ENCODE peak calls at places on chromosomes 1 and 21, in seven cellular contexts. P is HCT116, R is WTC11, K is K562, V is HepG2, O is GM12878, B is H1. E is an unnamed sample.

GRCh38 chr1:94783342-94784264 is 36.6 kb upstream of the SLC44A3 start:
- DNase-seq in P (no peak), R (no peak), K (no peak), V (no peak), O (no peak), B (no peak), E (peak)

GRCh38 chr1:171740356-171740863 is 1.5 kb downstream of the VAMP4 start:
- DNase-seq in P (no peak), R (no peak), K (no peak), V (no peak), O (no peak), B (no peak), E (no peak)

GRCh38 chr1:169858467-169858866 is 35.2 kb downstream of the SCYL3 start:
- DNase-seq in P (no peak), R (no peak), K (no peak), V (no peak), O (no peak), B (no peak), E (no peak)

GRCh38 chr1:4001461-4001860 is 101.4 kb upstream of the C1orf174 start:
- DNase-seq in P (no peak), R (no peak), K (no peak), V (no peak), O (no peak), B (no peak), E (no peak)

GRCh38 chr1:172638885-172639831 is 19.7 kb upstream of the FASLG start:
- DNase-seq in P (peak), R (no peak), K (no peak), V (peak), O (peak), B (no peak), E (no peak)

GRCh38 chr1:56414728-56415224 is 164.6 kb downstream of the PLPP3 start:
- DNase-seq in P (no peak), R (no peak), K (no peak), V (peak), O (no peak), B (no peak), E (no peak)

GRCh38 chr1:6234502-6235295 is 1.1 kb downstream of the ICMT start:
- DNase-seq in P (no peak), R (no peak), K (no peak), V (no peak), O (no peak), B (no peak), E (no peak)

GRCh38 chr1:11594222-11594621 is 60.0 kb downstream of the FBXO2 start:
- DNase-seq in P (peak), R (peak), K (no peak), V (peak), O (no peak), B (peak), E (peak)

GRCh38 chr1:53550201-53550741 is 91.1 kb downstream of the DMRTB1 start:
- DNase-seq in P (no peak), R (peak), K (no peak), V (no peak), O (no peak), B (no peak), E (no peak)

GRCh38 chr1:171583581-171584194 is 38.4 kb upstream of the MYOCOS start:
- DNase-seq in P (no peak), R (no peak), K (no peak), V (no peak), O (no peak), B (no peak), E (no peak)

DNA sequence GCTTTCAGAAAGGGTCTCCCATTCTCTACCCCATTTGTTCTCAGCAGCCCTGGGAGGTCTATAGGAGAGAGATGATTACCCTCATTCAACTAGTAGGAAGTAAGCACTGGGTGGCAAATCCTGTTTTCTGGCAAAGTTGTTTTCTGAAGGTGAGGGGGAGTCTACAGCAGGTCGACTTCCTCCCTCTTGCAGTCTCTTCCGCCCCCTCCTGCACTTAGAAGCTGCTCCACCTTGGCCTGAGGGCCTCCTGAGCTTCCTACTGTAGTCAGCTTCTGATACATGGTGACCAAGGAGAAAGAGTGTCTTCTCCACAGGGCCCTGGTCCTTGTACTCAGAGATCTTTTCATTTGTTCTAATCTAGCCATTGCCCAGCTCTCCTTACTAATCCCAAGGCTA is 93.1 kb downstream of the RGL1 start:
- DNase-seq in P (no peak), R (no peak), K (no peak), V (no peak), O (no peak), B (no peak), E (no peak)
- TF ChIP-seq SP1 in P (no peak), R (no peak), K (no peak), V (no peak), O (no peak), B (no peak), E (no peak)

GRCh38 chr1:150066328-150066727 is 1.2 kb upstream of the VPS45 start:
- DNase-seq in P (no peak), R (no peak), K (no peak), V (no peak), O (no peak), B (no peak), E (no peak)

GRCh38 chr1:150062113-150062512 is 5.5 kb upstream of the VPS45 start:
- DNase-seq in P (no peak), R (no peak), K (no peak), V (no peak), O (no peak), B (no peak), E (no peak)

GRCh38 chr1:150067184-150068182 is at the start of gene VPS45:
- DNase-seq in P (peak), R (peak), K (peak), V (peak), O (peak), B (peak), E (peak)

GRCh38 chr1:150066838-150067183 is 765 bp upstream of the VPS45 start:
- DNase-seq in P (no peak), R (peak), K (peak), V (no peak), O (peak), B (peak), E (peak)

GRCh38 chr1:150065184-150065871 is 2.2 kb upstream of the VPS45 start:
- DNase-seq in P (peak), R (no peak), K (no peak), V (no peak), O (no peak), B (no peak), E (no peak)
- TF ChIP-seq SP1 in P (peak), R (no peak), K (no peak), V (no peak), O (no peak), B (no peak), E (no peak)

GRCh38 chr1:212520299-212520698 is 87.6 kb downstream of the NENF start:
- DNase-seq in P (no peak), R (no peak), K (no peak), V (no peak), O (no peak), B (no peak), E (no peak)

GRCh38 chr1:212518188-212518951 is 85.7 kb downstream of the NENF start:
- DNase-seq in P (no peak), R (no peak), K (no peak), V (peak), O (no peak), B (no peak), E (no peak)

GRCh38 chr1:212525479-212526110 is 83.0 kb upstream of the ATF3 start:
- DNase-seq in P (no peak), R (no peak), K (no peak), V (no peak), O (no peak), B (no peak), E (no peak)

GRCh38 chr1:212519131-212519530 is 86.4 kb downstream of the NENF start:
- DNase-seq in P (no peak), R (no peak), K (no peak), V (no peak), O (no peak), B (no peak), E (no peak)

GRCh38 chr1:212520746-212521145 is 87.8 kb upstream of the ATF3 start:
- DNase-seq in P (no peak), R (no peak), K (no peak), V (no peak), O (no peak), B (no peak), E (no peak)
- TF ChIP-seq SP1 in P (no peak), R (no peak), K (no peak), V (no peak), O (no peak), B (no peak), E (no peak)

GRCh38 chr1:210252621-210253041 is 20.0 kb downstream of the SERTAD4 start:
- DNase-seq in P (no peak), R (peak), K (no peak), V (no peak), O (no peak), B (peak), E (no peak)
- TF ChIP-seq SP1 in P (no peak), R (no peak), K (no peak), V (no peak), O (no peak), B (no peak), E (no peak)

DNA sequence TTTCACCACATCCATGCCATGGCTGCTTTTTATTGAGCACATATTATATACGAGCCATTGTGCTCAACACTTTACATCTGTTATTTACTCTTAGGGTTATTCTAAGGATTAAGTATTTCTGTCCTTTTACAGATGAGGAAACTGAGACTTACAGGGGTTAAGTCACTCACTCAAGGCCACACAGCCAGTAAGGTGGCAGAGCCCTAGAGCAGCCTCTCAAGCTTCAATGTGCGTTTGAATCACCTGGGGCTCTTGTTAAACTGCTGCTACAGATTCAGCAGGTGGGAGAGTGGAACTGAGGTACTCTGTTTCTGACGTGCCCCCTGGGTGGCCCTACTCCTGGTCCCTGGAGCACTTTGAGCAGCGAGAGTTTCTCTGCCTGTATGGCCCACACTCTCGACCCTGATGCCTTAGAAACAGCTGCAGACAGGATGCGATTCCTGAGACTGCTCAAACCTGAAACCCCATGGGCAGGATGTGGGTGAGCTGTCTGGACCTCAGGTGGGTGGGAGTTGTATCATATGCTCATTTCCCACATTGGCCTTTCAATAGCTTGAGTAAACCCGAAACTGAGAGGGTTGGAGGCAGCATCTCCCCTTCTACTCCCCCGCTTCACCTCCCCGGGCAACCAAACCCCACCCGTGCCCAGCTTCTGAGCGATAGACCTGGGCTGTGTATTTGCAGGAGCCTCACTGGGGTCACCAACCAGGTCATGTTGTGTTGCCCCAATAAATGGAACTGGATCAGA is 59.3 kb downstream of the MAN1C1 start:
- DNase-seq in P (no peak), R (no peak), K (no peak), V (no peak), O (peak), B (no peak), E (no peak)
- TF ChIP-seq SP1 in P (no peak), R (no peak), K (no peak), V (no peak), O (peak), B (no peak), E (no peak)

DNA sequence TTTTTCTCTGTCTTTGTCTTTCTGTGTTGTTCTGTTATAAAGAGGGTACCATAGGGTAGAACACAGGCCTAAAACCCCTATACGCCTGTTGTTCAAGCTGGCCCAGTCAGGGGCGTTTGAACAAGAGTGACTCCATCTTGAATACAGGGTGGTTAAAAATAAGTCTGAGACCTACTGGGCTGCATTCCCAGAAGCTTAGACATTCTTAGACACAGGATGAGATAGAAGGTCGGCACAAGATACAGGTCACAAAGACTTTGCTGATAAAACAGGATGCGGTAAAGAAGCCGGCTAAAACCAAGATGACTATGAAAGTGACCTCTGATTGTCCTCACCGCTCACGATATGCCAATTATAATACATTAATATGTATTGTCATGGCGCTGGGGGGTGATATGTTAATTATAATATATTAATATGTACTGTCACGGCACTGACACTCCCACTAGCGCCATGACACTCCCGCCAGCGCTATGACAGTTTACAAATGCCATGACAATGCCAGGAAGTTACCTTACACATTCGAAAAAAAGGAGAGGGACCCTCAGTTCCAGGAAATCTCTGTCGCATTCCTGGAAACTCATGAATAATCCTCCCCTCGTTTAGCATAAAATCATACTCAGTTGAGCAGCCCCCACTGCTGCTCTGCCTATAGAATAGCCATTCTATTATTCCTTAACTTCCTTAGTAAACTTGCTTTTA is 58.5 kb upstream of the KLHDC7A start:
- DNase-seq in P (no peak), R (no peak), K (no peak), V (no peak), O (no peak), B (no peak), E (no peak)
- TF ChIP-seq SP1 in P (no peak), R (no peak), K (no peak), V (no peak), O (no peak), B (no peak), E (no peak)

DNA sequence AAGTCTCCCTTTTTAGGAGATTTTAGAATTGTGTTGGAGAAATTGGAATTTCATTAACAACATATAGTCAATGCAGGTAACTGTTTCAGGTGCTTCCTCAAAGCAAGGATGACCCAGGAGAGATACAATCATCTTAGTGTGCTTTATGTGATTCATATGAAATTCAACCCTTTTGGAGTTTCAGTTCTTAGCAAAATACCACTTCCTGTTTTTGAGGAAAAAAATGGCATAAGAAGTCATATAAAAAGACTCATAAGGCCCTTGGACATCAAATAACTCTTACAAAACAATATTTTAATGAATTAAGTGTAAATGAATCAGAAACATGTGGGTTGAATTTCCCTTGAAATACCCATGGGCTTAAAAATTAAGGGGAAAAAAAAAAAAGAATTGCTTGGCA is 926.6 kb downstream of the LTN1 start:
- DNase-seq in P (no peak), R (no peak), K (no peak), V (no peak), O (no peak), B (no peak), E (no peak)
- TF ChIP-seq SP1 in P (no peak), R (no peak), K (no peak), V (no peak), O (no peak), B (no peak), E (no peak)

E was measured in HEK293T.